ENCODE peak calls at places on chromosome 2, in six cellular contexts. Z is AG04450; L is CD4-positive, alpha-beta memory T cell; T is kidney; P is CD8-positive, alpha-beta T cell; H is foreskin fibroblast. K is an unnamed sample.

GRCh38 chr2:171747371-171747770 is 60.1 kb downstream of the DYNC1I2 start:
- DNase-seq in Z (no peak), L (no peak), T (no peak), P (no peak), H (no peak), K (no peak)

GRCh38 chr2:196591621-196592022 is 47.9 kb upstream of the CCDC150 start:
- DNase-seq in Z (no peak), L (no peak), T (no peak), P (no peak), H (no peak), K (no peak)

GRCh38 chr2:41966431-41966893 is 81.4 kb upstream of the PKDCC start:
- DNase-seq in Z (peak; percentile 82), L (no peak), T (peak; percentile 98), P (no peak), H (peak; percentile 94), K (peak; percentile 98)

GRCh38 chr2:85890522-85891176 is 1.9 kb upstream of the ST3GAL5 start:
- DNase-seq in Z (no peak), L (no peak), T (no peak), P (no peak), H (no peak), K (no peak)

GRCh38 chr2:101704046-101704466 is 6.5 kb downstream of the MAP4K4 start:
- DNase-seq in Z (peak; percentile 66), L (peak; percentile 45), T (no peak), P (peak; percentile 24), H (peak; percentile 83), K (peak; percentile 94)

GRCh38 chr2:71460595-71461303 is 7.4 kb downstream of the DYSF start:
- DNase-seq in Z (no peak), L (no peak), T (no peak), P (no peak), H (no peak), K (peak; percentile 30)

GRCh38 chr2:75466708-75467311 is 93.9 kb downstream of the EVA1A start:
- DNase-seq in Z (no peak), L (no peak), T (no peak), P (no peak), H (peak; percentile 63), K (peak; percentile 35)

GRCh38 chr2:233061007-233061590 is 957 bp downstream of the INPP5D start:
- DNase-seq in Z (no peak), L (no peak), T (no peak), P (no peak), H (no peak), K (no peak)

GRCh38 chr2:172571245-172571644 is 15.4 kb downstream of the PDK1 start:
- DNase-seq in Z (no peak), L (no peak), T (no peak), P (no peak), H (no peak), K (no peak)

GRCh38 chr2:224946911-224947310 is 95.4 kb downstream of the DOCK10 start:
- DNase-seq in Z (no peak), L (peak; percentile 66), T (no peak), P (no peak), H (peak; percentile 52), K (no peak)

GRCh38 chr2:224947566-224947965 is 94.7 kb downstream of the DOCK10 start:
- DNase-seq in Z (no peak), L (no peak), T (no peak), P (no peak), H (no peak), K (no peak)

GRCh38 chr2:224944707-224945106 is 97.6 kb downstream of the DOCK10 start:
- DNase-seq in Z (no peak), L (no peak), T (no peak), P (no peak), H (no peak), K (no peak)

GRCh38 chr2:224948005-224948404 is 94.3 kb downstream of the DOCK10 start:
- DNase-seq in Z (no peak), L (no peak), T (no peak), P (no peak), H (no peak), K (no peak)

GRCh38 chr2:224945134-224945533 is 97.1 kb downstream of the DOCK10 start:
- DNase-seq in Z (no peak), L (no peak), T (no peak), P (no peak), H (no peak), K (no peak)
- H3K4me3 ChIP-seq in Z (no peak overlapping the region), L (peak overlapping the region; percentile 52), T (no peak overlapping the region), P (peak overlapping the region; percentile 76), H (no peak overlapping the region), K (no peak overlapping the region)

GRCh38 chr2:144449028-144449406 is 70.9 kb downstream of the ZEB2 start:
- DNase-seq in Z (no peak), L (no peak), T (peak; percentile 64), P (peak; percentile 21), H (peak; percentile 67), K (no peak)
- H3K4me3 ChIP-seq in Z (no peak overlapping the region), L (no peak overlapping the region), T (peak overlapping the region; percentile 40), P (no peak overlapping the region), H (no peak overlapping the region), K (no peak overlapping the region)

GRCh38 chr2:2045191-2045590 is 285.9 kb downstream of the MYT1L start:
- DNase-seq in Z (no peak), L (no peak), T (no peak), P (no peak), H (no peak), K (no peak)

GRCh38 chr2:2046497-2046896 is 284.6 kb downstream of the MYT1L start:
- DNase-seq in Z (no peak), L (no peak), T (no peak), P (no peak), H (no peak), K (no peak)

GRCh38 chr2:2054363-2054882 is 276.7 kb downstream of the MYT1L start:
- DNase-seq in Z (no peak), L (no peak), T (no peak), P (no peak), H (no peak), K (no peak)

GRCh38 chr2:2048461-2048860 is 282.6 kb downstream of the MYT1L start:
- DNase-seq in Z (no peak), L (no peak), T (no peak), P (no peak), H (no peak), K (no peak)

DNA sequence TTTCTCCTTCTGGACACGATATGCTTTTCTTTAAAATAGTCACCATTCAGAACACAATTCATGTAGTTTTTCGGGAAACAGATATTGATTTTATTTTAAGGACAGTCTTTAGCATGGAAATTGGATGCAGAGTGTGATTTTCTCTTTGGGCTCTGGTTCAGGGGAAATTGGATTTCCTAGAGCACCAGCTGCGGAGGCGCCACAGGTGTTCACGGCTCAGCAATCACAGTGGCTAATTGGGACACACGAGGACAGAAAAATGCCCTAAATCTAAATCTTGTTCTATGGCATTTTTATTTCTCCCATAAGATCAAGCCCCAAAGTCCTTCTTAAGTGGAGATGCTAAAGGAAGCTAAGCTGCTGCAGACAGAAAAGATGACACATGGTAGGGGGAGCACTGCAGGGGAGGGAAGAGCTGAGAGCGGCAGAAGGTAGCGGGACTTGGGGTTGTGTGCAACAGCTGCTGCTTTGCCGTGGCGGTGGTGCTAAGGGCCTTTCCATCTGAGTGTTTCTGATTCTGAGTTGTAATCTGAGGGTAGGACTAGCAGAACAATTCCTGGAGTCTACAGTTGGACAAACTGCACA is 280.7 kb downstream of the MYT1L start:
- DNase-seq in Z (no peak), L (no peak), T (no peak), P (no peak), H (no peak), K (no peak)
- H3K4me3 ChIP-seq in Z (no peak overlapping the region), L (no peak overlapping the region), T (no peak overlapping the region), P (no peak overlapping the region), H (no peak overlapping the region), K (no peak overlapping the region)

DNA sequence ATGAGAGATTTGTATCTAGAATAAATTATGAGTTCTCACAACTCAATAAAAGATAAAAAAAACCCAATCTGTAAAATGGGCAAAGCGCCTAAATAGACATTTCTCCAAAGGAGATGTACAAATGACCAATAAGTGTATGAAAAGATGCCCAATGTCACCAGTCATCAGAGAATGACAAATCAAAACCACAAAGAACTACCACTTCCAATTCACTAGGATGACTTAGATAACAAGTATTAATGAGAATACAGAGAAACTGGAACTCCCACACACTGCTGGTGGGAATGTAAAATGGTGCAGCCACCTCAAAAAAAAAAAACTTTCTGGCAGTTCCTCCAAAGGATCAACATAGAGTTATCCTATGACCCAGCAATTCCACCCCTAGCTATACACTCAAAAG is 17.4 kb upstream of the COL6A3 start:
- DNase-seq in Z (no peak), L (no peak), T (no peak), P (no peak), H (peak; percentile 84), K (peak; percentile 58)
- H3K4me3 ChIP-seq in Z (no peak overlapping the region), L (no peak overlapping the region), T (no peak overlapping the region), P (no peak overlapping the region), H (no peak overlapping the region), K (no peak overlapping the region)